ENCODE peak calls at places on chromosomes 4 and X, in six cellular contexts. H is activated gamma-delta T cell treated with Interleukin-2 at 50 U/mL for 16 hours, Q is amniotic epithelial cell, C is iris pigment epithelial cell, J is heart left ventricle, Z is hypothalamus. D is an unnamed sample.

GRCh38 chr4:119314356-119314755 is 7.6 kb downstream of the FABP2 start:
- DNase-seq in Z (no peak), J (no peak), C (peak; percentile 58), H (peak; percentile 19), Q (peak; percentile 52), D (peak; percentile 67)

GRCh38 chr4:78612398-78613005 is 60.9 kb downstream of the ANXA3 start:
- DNase-seq in C (peak; percentile 57), Q (peak; percentile 62), H (no peak), J (peak; percentile 29), Z (no peak), D (peak; percentile 59)

GRCh38 chr4:37981844-37982720 is 21.9 kb downstream of the PTTG2 start:
- DNase-seq in H (no peak), J (no peak), Z (no peak), C (peak; percentile 55), Q (peak; percentile 37), D (no peak)

GRCh38 chrX:12352922-12353321 is 214.6 kb downstream of the FRMPD4 start:
- DNase-seq in J (no peak), C (no peak), Q (no peak), Z (no peak), H (no peak), D (no peak)

GRCh38 chrX:143095841-143096240 is 70.1 kb downstream of the SPANXN4 start:
- DNase-seq in Q (peak; percentile 63), J (no peak), C (no peak), Z (no peak), H (no peak), D (no peak)

GRCh38 chr4:107689912-107690587 is 30.0 kb downstream of the PAPSS1 start:
- DNase-seq in Q (peak; percentile 90), J (no peak), C (peak; percentile 93), Z (no peak), H (no peak), D (no peak)

GRCh38 chr4:74206088-74206826 is 48.3 kb downstream of the MTHFD2L start:
- DNase-seq in J (no peak), Q (peak; percentile 78), Z (no peak), C (peak; percentile 84), H (no peak), D (peak; percentile 45)

GRCh38 chrX:129833153-129834004 is 10.3 kb downstream of the ZDHHC9 start:
- DNase-seq in Q (peak; percentile 58), Z (no peak), H (no peak), C (peak; percentile 78), J (no peak), D (no peak)

GRCh38 chrX:9659571-9660195 is 106.0 kb downstream of the GPR143 start:
- DNase-seq in C (no peak), Q (no peak), Z (no peak), J (no peak), H (no peak), D (no peak)

GRCh38 chr4:14025093-14025492 is 397.6 kb upstream of the BOD1L1 start:
- DNase-seq in C (peak; percentile 26), Z (no peak), J (no peak), Q (peak; percentile 9), H (no peak), D (no peak)

GRCh38 chrX:134004038-134004437 is 18.6 kb upstream of the GPC3 start:
- DNase-seq in Q (peak; percentile 47), J (no peak), Z (no peak), C (peak; percentile 61), H (no peak), D (no peak)

GRCh38 chrX:107537815-107538214 is 88.4 kb downstream of the FRMPD3 start:
- DNase-seq in J (no peak), H (no peak), Z (no peak), C (peak; percentile 51), Q (peak; percentile 43), D (peak; percentile 59)